ENCODE peak calls at places on chromosomes 16 and 17, in four cellular contexts. Z is M059J; D is stimulated activated CD4-positive, alpha-beta T cell treated with anti-CD3 and anti-CD28 coated beads, Interleukin-1b, Interleukin-23, amount 100 ng/mL, for 24 hours; O is GM12891. P is an unnamed sample.

GRCh38 chr17:20206591-20206990 is 197.4 kb downstream of the SPECC1 start:
- DNase-seq in Z (peak; percentile 84), D (no peak), O (no peak), P (no peak)

GRCh38 chr16:5756969-5757368 is 659.4 kb upstream of the EEF2KMT start:
- DNase-seq in Z (peak; percentile 12), D (no peak), O (no peak), P (no peak)

GRCh38 chr17:35094902-35095301 is 24.8 kb downstream of the RAD51D start:
- DNase-seq in Z (peak; percentile 85), D (no peak), O (no peak), P (no peak)

GRCh38 chr17:21711182-21711581 is 18.9 kb downstream of the KCNJ18 start:
- DNase-seq in Z (no peak), D (no peak), O (no peak), P (no peak)

GRCh38 chr17:60086822-60087591 is 8.3 kb upstream of the HEATR6 start:
- DNase-seq in Z (peak; percentile 58), D (no peak), O (no peak), P (peak; percentile 1)

GRCh38 chr17:81518113-81518784 is 5.7 kb upstream of the ACTG1 start:
- DNase-seq in Z (no peak), D (no peak), O (no peak), P (peak; percentile 58)

GRCh38 chr17:13337864-13338371 is 263.8 kb downstream of the HS3ST3A1 start:
- DNase-seq in Z (peak; percentile 69), D (no peak), O (peak; percentile 7), P (no peak)

GRCh38 chr16:57194512-57194911 is 8.4 kb downstream of the RSPRY1 start:
- DNase-seq in Z (peak; percentile 95), D (no peak), O (no peak), P (no peak)

GRCh38 chr17:38604479-38605229 is 1.1 kb downstream of the SRCIN1 start:
- DNase-seq in Z (no peak), D (no peak), O (no peak), P (no peak)

GRCh38 chr17:1298616-1299015 is 19.2 kb downstream of the TRARG1 start:
- DNase-seq in Z (no peak), D (no peak), O (no peak), P (peak; percentile 73)

GRCh38 chr17:44216173-44216572 is 3.3 kb downstream of the UBTF start:
- DNase-seq in Z (no peak), D (no peak), O (no peak), P (no peak)

GRCh38 chr16:57071840-57072541 is 20.4 kb upstream of the CPNE2 start:
- DNase-seq in Z (peak; percentile 51), D (no peak), O (no peak), P (no peak)

GRCh38 chr17:49053171-49053829 is 56.1 kb downstream of the IGF2BP1 start:
- DNase-seq in Z (no peak), D (no peak), O (no peak), P (no peak)

GRCh38 chr17:9767432-9767991 is 23.9 kb downstream of the DHRS7C start:
- DNase-seq in Z (no peak), D (no peak), O (no peak), P (no peak)

GRCh38 chr16:58741166-58741565 is 7.0 kb upstream of the GOT2 start:
- DNase-seq in Z (no peak), D (no peak), O (no peak), P (no peak)

GRCh38 chr17:27612160-27612767 is 18.7 kb upstream of the LGALS9 start:
- DNase-seq in Z (no peak), D (no peak), O (no peak), P (no peak)

GRCh38 chr16:1457489-1458245 is 13.3 kb upstream of the CCDC154 start:
- DNase-seq in Z (no peak), D (no peak), O (no peak), P (peak; percentile 30)

GRCh38 chr17:51398647-51399046 is 138.3 kb downstream of the UTP18 start:
- DNase-seq in Z (no peak), D (no peak), O (no peak), P (no peak)

GRCh38 chr17:35865412-35866355 is 3.0 kb downstream of the HEATR9 start:
- DNase-seq in Z (peak; percentile 71), D (no peak), O (no peak), P (no peak)

GRCh38 chr17:73184133-73184993 is 8.5 kb upstream of the COG1 start:
- DNase-seq in Z (no peak), D (no peak), O (no peak), P (no peak)

GRCh38 chr16:47375423-47375822 is 85.4 kb downstream of the ITFG1 start:
- DNase-seq in Z (peak; percentile 42), D (no peak), O (no peak), P (no peak)

GRCh38 chr17:60604686-60605334 is 4.8 kb downstream of the PPM1D start:
- DNase-seq in Z (peak; percentile 93), D (no peak), O (no peak), P (no peak)

GRCh38 chr17:352421-353212 is at the start of gene RPH3AL:
- DNase-seq in Z (no peak), D (no peak), O (no peak), P (no peak)

P was measured in H1.